ENCODE peak calls at places on chromosomes 11 and 22, in nine cellular contexts. One of them, this sample, is unnamed.
A peak's percentile ranks its signal among the peaks of the same experiment; 100 is the strongest.

GRCh38 chr22:19806213-19807160 is 45.9 kb downstream of the TBX1 start:
- DNase-seq in stimulated activated effector memory CD8-positive, alpha-beta T cell treated with anti-CD3 and anti-CD28 coated beads, Interleukin-12 subunit alpha, Interleukin-12 subunit beta, amount 100 ng/mL, for 72 hours: no peak
- DNase-seq in substantia nigra: no peak
- DNase-seq in heart right ventricle: peak; percentile 15
- DNase-seq in erythroblast: peak; percentile 10
- DNase-seq in H9: no peak
- DNase-seq in HCT116: peak; percentile 38
- DNase-seq in stimulated activated CD4-positive, alpha-beta T cell treated with anti-CD3 and anti-CD28 coated beads, Interleukin-2, amount 100 ng/mL, for 24 hours: no peak
- DNase-seq in chondrocyte: peak; percentile 79
- DNase-seq in this sample: no peak

GRCh38 chr11:46247664-46248063 is 29.8 kb upstream of the CREB3L1 start:
- DNase-seq in stimulated activated effector memory CD8-positive, alpha-beta T cell treated with anti-CD3 and anti-CD28 coated beads, Interleukin-12 subunit alpha, Interleukin-12 subunit beta, amount 100 ng/mL, for 72 hours: no peak
- DNase-seq in substantia nigra: no peak
- DNase-seq in heart right ventricle: no peak
- DNase-seq in erythroblast: peak; percentile 46
- DNase-seq in H9: peak; percentile 80
- DNase-seq in HCT116: peak; percentile 76
- DNase-seq in stimulated activated CD4-positive, alpha-beta T cell treated with anti-CD3 and anti-CD28 coated beads, Interleukin-2, amount 100 ng/mL, for 24 hours: peak; percentile 25
- DNase-seq in chondrocyte: no peak
- DNase-seq in this sample: no peak

GRCh38 chr11:1760351-1761109 is 3.2 kb downstream of the CTSD start:
- DNase-seq in stimulated activated effector memory CD8-positive, alpha-beta T cell treated with anti-CD3 and anti-CD28 coated beads, Interleukin-12 subunit alpha, Interleukin-12 subunit beta, amount 100 ng/mL, for 72 hours: no peak
- DNase-seq in substantia nigra: peak; percentile 91
- DNase-seq in heart right ventricle: peak; percentile 89
- DNase-seq in erythroblast: peak; percentile 36
- DNase-seq in H9: no peak
- DNase-seq in HCT116: no peak
- DNase-seq in stimulated activated CD4-positive, alpha-beta T cell treated with anti-CD3 and anti-CD28 coated beads, Interleukin-2, amount 100 ng/mL, for 24 hours: no peak
- DNase-seq in chondrocyte: peak; percentile 88
- DNase-seq in this sample: peak; percentile 72

GRCh38 chr11:73274722-73275380 is 2.7 kb downstream of the P2RY6 start:
- DNase-seq in stimulated activated effector memory CD8-positive, alpha-beta T cell treated with anti-CD3 and anti-CD28 coated beads, Interleukin-12 subunit alpha, Interleukin-12 subunit beta, amount 100 ng/mL, for 72 hours: no peak
- DNase-seq in substantia nigra: no peak
- DNase-seq in heart right ventricle: no peak
- DNase-seq in erythroblast: no peak
- DNase-seq in H9: peak; percentile 19
- DNase-seq in HCT116: no peak
- DNase-seq in stimulated activated CD4-positive, alpha-beta T cell treated with anti-CD3 and anti-CD28 coated beads, Interleukin-2, amount 100 ng/mL, for 24 hours: no peak
- DNase-seq in chondrocyte: no peak
- DNase-seq in this sample: no peak

GRCh38 chr22:20032407-20032991 is 11.6 kb downstream of the TANGO2 start:
- DNase-seq in stimulated activated effector memory CD8-positive, alpha-beta T cell treated with anti-CD3 and anti-CD28 coated beads, Interleukin-12 subunit alpha, Interleukin-12 subunit beta, amount 100 ng/mL, for 72 hours: no peak
- DNase-seq in substantia nigra: no peak
- DNase-seq in heart right ventricle: no peak
- DNase-seq in erythroblast: no peak
- DNase-seq in H9: no peak
- DNase-seq in HCT116: no peak
- DNase-seq in stimulated activated CD4-positive, alpha-beta T cell treated with anti-CD3 and anti-CD28 coated beads, Interleukin-2, amount 100 ng/mL, for 24 hours: no peak
- DNase-seq in chondrocyte: no peak
- DNase-seq in this sample: no peak

GRCh38 chr11:47185305-47186075 is 744 bp downstream of the PACSIN3 start:
- DNase-seq in stimulated activated effector memory CD8-positive, alpha-beta T cell treated with anti-CD3 and anti-CD28 coated beads, Interleukin-12 subunit alpha, Interleukin-12 subunit beta, amount 100 ng/mL, for 72 hours: no peak
- DNase-seq in substantia nigra: peak; percentile 70
- DNase-seq in heart right ventricle: peak; percentile 75
- DNase-seq in erythroblast: peak; percentile 27
- DNase-seq in H9: peak; percentile 96
- DNase-seq in HCT116: no peak
- DNase-seq in stimulated activated CD4-positive, alpha-beta T cell treated with anti-CD3 and anti-CD28 coated beads, Interleukin-2, amount 100 ng/mL, for 24 hours: peak; percentile 20
- DNase-seq in chondrocyte: no peak
- DNase-seq in this sample: no peak

GRCh38 chr11:80524330-80524729 is 1083.5 kb upstream of the TENM4 start:
- DNase-seq in stimulated activated effector memory CD8-positive, alpha-beta T cell treated with anti-CD3 and anti-CD28 coated beads, Interleukin-12 subunit alpha, Interleukin-12 subunit beta, amount 100 ng/mL, for 72 hours: no peak
- DNase-seq in substantia nigra: no peak
- DNase-seq in heart right ventricle: no peak
- DNase-seq in erythroblast: no peak
- DNase-seq in H9: no peak
- DNase-seq in HCT116: no peak
- DNase-seq in stimulated activated CD4-positive, alpha-beta T cell treated with anti-CD3 and anti-CD28 coated beads, Interleukin-2, amount 100 ng/mL, for 24 hours: no peak
- DNase-seq in chondrocyte: no peak
- DNase-seq in this sample: no peak

GRCh38 chr22:36238348-36239149 is 778 bp downstream of the APOL2 start:
- DNase-seq in stimulated activated effector memory CD8-positive, alpha-beta T cell treated with anti-CD3 and anti-CD28 coated beads, Interleukin-12 subunit alpha, Interleukin-12 subunit beta, amount 100 ng/mL, for 72 hours: no peak
- DNase-seq in substantia nigra: no peak
- DNase-seq in heart right ventricle: no peak
- DNase-seq in erythroblast: peak; percentile 76
- DNase-seq in H9: peak; percentile 18
- DNase-seq in HCT116: no peak
- DNase-seq in stimulated activated CD4-positive, alpha-beta T cell treated with anti-CD3 and anti-CD28 coated beads, Interleukin-2, amount 100 ng/mL, for 24 hours: no peak
- DNase-seq in chondrocyte: no peak
- DNase-seq in this sample: no peak

GRCh38 chr11:1346669-1347390 is 37.4 kb upstream of the TOLLIP start:
- DNase-seq in stimulated activated effector memory CD8-positive, alpha-beta T cell treated with anti-CD3 and anti-CD28 coated beads, Interleukin-12 subunit alpha, Interleukin-12 subunit beta, amount 100 ng/mL, for 72 hours: no peak
- DNase-seq in substantia nigra: no peak
- DNase-seq in heart right ventricle: no peak
- DNase-seq in erythroblast: no peak
- DNase-seq in H9: peak; percentile 16
- DNase-seq in HCT116: no peak
- DNase-seq in stimulated activated CD4-positive, alpha-beta T cell treated with anti-CD3 and anti-CD28 coated beads, Interleukin-2, amount 100 ng/mL, for 24 hours: no peak
- DNase-seq in chondrocyte: no peak
- DNase-seq in this sample: no peak

GRCh38 chr11:721913-722811 is 16.1 kb downstream of the EPS8L2 start:
- DNase-seq in stimulated activated effector memory CD8-positive, alpha-beta T cell treated with anti-CD3 and anti-CD28 coated beads, Interleukin-12 subunit alpha, Interleukin-12 subunit beta, amount 100 ng/mL, for 72 hours: no peak
- DNase-seq in substantia nigra: no peak
- DNase-seq in heart right ventricle: no peak
- DNase-seq in erythroblast: no peak
- DNase-seq in H9: peak; percentile 36
- DNase-seq in HCT116: no peak
- DNase-seq in stimulated activated CD4-positive, alpha-beta T cell treated with anti-CD3 and anti-CD28 coated beads, Interleukin-2, amount 100 ng/mL, for 24 hours: peak; percentile 57
- DNase-seq in chondrocyte: no peak
- DNase-seq in this sample: no peak

GRCh38 chr11:44775366-44776356 is 48.9 kb downstream of the TSPAN18 start:
- DNase-seq in stimulated activated effector memory CD8-positive, alpha-beta T cell treated with anti-CD3 and anti-CD28 coated beads, Interleukin-12 subunit alpha, Interleukin-12 subunit beta, amount 100 ng/mL, for 72 hours: peak; percentile 24
- DNase-seq in substantia nigra: no peak
- DNase-seq in heart right ventricle: peak; percentile 61
- DNase-seq in erythroblast: peak; percentile 80
- DNase-seq in H9: peak; percentile 85
- DNase-seq in HCT116: peak; percentile 69
- DNase-seq in stimulated activated CD4-positive, alpha-beta T cell treated with anti-CD3 and anti-CD28 coated beads, Interleukin-2, amount 100 ng/mL, for 24 hours: peak; percentile 74
- DNase-seq in chondrocyte: no peak
- DNase-seq in this sample: no peak

GRCh38 chr22:32839776-32840571 is 38.5 kb downstream of the TIMP3 start:
- DNase-seq in stimulated activated effector memory CD8-positive, alpha-beta T cell treated with anti-CD3 and anti-CD28 coated beads, Interleukin-12 subunit alpha, Interleukin-12 subunit beta, amount 100 ng/mL, for 72 hours: no peak
- DNase-seq in substantia nigra: no peak
- DNase-seq in heart right ventricle: no peak
- DNase-seq in erythroblast: peak; percentile 45
- DNase-seq in H9: no peak
- DNase-seq in HCT116: no peak
- DNase-seq in stimulated activated CD4-positive, alpha-beta T cell treated with anti-CD3 and anti-CD28 coated beads, Interleukin-2, amount 100 ng/mL, for 24 hours: no peak
- DNase-seq in chondrocyte: no peak
- DNase-seq in this sample: no peak

GRCh38 chr11:64545605-64546004 is 45.4 kb upstream of the SLC22A12 start:
- DNase-seq in stimulated activated effector memory CD8-positive, alpha-beta T cell treated with anti-CD3 and anti-CD28 coated beads, Interleukin-12 subunit alpha, Interleukin-12 subunit beta, amount 100 ng/mL, for 72 hours: no peak
- DNase-seq in substantia nigra: no peak
- DNase-seq in heart right ventricle: no peak
- DNase-seq in erythroblast: no peak
- DNase-seq in H9: no peak
- DNase-seq in HCT116: peak; percentile 69
- DNase-seq in stimulated activated CD4-positive, alpha-beta T cell treated with anti-CD3 and anti-CD28 coated beads, Interleukin-2, amount 100 ng/mL, for 24 hours: no peak
- DNase-seq in chondrocyte: no peak
- DNase-seq in this sample: peak; percentile 28

GRCh38 chr22:20956258-20957117 is 10.6 kb upstream of the AIFM3 start:
- DNase-seq in stimulated activated effector memory CD8-positive, alpha-beta T cell treated with anti-CD3 and anti-CD28 coated beads, Interleukin-12 subunit alpha, Interleukin-12 subunit beta, amount 100 ng/mL, for 72 hours: no peak
- DNase-seq in substantia nigra: no peak
- DNase-seq in heart right ventricle: no peak
- DNase-seq in erythroblast: peak; percentile 34
- DNase-seq in H9: peak; percentile 86
- DNase-seq in HCT116: peak; percentile 73
- DNase-seq in stimulated activated CD4-positive, alpha-beta T cell treated with anti-CD3 and anti-CD28 coated beads, Interleukin-2, amount 100 ng/mL, for 24 hours: no peak
- DNase-seq in chondrocyte: no peak
- DNase-seq in this sample: no peak

GRCh38 chr11:92685049-92685448 is 284.4 kb upstream of the MTNR1B start:
- DNase-seq in stimulated activated effector memory CD8-positive, alpha-beta T cell treated with anti-CD3 and anti-CD28 coated beads, Interleukin-12 subunit alpha, Interleukin-12 subunit beta, amount 100 ng/mL, for 72 hours: no peak
- DNase-seq in substantia nigra: no peak
- DNase-seq in heart right ventricle: no peak
- DNase-seq in erythroblast: no peak
- DNase-seq in H9: no peak
- DNase-seq in HCT116: no peak
- DNase-seq in stimulated activated CD4-positive, alpha-beta T cell treated with anti-CD3 and anti-CD28 coated beads, Interleukin-2, amount 100 ng/mL, for 24 hours: no peak
- DNase-seq in chondrocyte: no peak
- DNase-seq in this sample: no peak

GRCh38 chr11:117096140-117096972 is 1.9 kb downstream of the SIK3 start:
- DNase-seq in stimulated activated effector memory CD8-positive, alpha-beta T cell treated with anti-CD3 and anti-CD28 coated beads, Interleukin-12 subunit alpha, Interleukin-12 subunit beta, amount 100 ng/mL, for 72 hours: no peak
- DNase-seq in substantia nigra: peak; percentile 75
- DNase-seq in heart right ventricle: no peak
- DNase-seq in erythroblast: peak; percentile 74
- DNase-seq in H9: peak; percentile 70
- DNase-seq in HCT116: no peak
- DNase-seq in stimulated activated CD4-positive, alpha-beta T cell treated with anti-CD3 and anti-CD28 coated beads, Interleukin-2, amount 100 ng/mL, for 24 hours: peak; percentile 17
- DNase-seq in chondrocyte: no peak
- DNase-seq in this sample: no peak

GRCh38 chr22:47587861-47588582 is 825.6 kb downstream of the TBC1D22A start:
- DNase-seq in stimulated activated effector memory CD8-positive, alpha-beta T cell treated with anti-CD3 and anti-CD28 coated beads, Interleukin-12 subunit alpha, Interleukin-12 subunit beta, amount 100 ng/mL, for 72 hours: no peak
- DNase-seq in substantia nigra: no peak
- DNase-seq in heart right ventricle: no peak
- DNase-seq in erythroblast: no peak
- DNase-seq in H9: no peak
- DNase-seq in HCT116: no peak
- DNase-seq in stimulated activated CD4-positive, alpha-beta T cell treated with anti-CD3 and anti-CD28 coated beads, Interleukin-2, amount 100 ng/mL, for 24 hours: no peak
- DNase-seq in chondrocyte: peak; percentile 33
- DNase-seq in this sample: no peak

GRCh38 chr11:116513894-116514293 is 258.9 kb downstream of the BUD13 start:
- DNase-seq in stimulated activated effector memory CD8-positive, alpha-beta T cell treated with anti-CD3 and anti-CD28 coated beads, Interleukin-12 subunit alpha, Interleukin-12 subunit beta, amount 100 ng/mL, for 72 hours: no peak
- DNase-seq in substantia nigra: no peak
- DNase-seq in heart right ventricle: peak; percentile 18
- DNase-seq in erythroblast: peak; percentile 65
- DNase-seq in H9: peak; percentile 75
- DNase-seq in HCT116: peak; percentile 46
- DNase-seq in stimulated activated CD4-positive, alpha-beta T cell treated with anti-CD3 and anti-CD28 coated beads, Interleukin-2, amount 100 ng/mL, for 24 hours: peak; percentile 55
- DNase-seq in chondrocyte: no peak
- DNase-seq in this sample: peak; percentile 22

GRCh38 chr11:47127213-47127612 is 49.5 kb downstream of the ARFGAP2 start:
- DNase-seq in stimulated activated effector memory CD8-positive, alpha-beta T cell treated with anti-CD3 and anti-CD28 coated beads, Interleukin-12 subunit alpha, Interleukin-12 subunit beta, amount 100 ng/mL, for 72 hours: no peak
- DNase-seq in substantia nigra: no peak
- DNase-seq in heart right ventricle: no peak
- DNase-seq in erythroblast: no peak
- DNase-seq in H9: no peak
- DNase-seq in HCT116: no peak
- DNase-seq in stimulated activated CD4-positive, alpha-beta T cell treated with anti-CD3 and anti-CD28 coated beads, Interleukin-2, amount 100 ng/mL, for 24 hours: no peak
- DNase-seq in chondrocyte: no peak
- DNase-seq in this sample: no peak

GRCh38 chr11:6630632-6631291 is 11.5 kb upstream of the TPP1 start:
- DNase-seq in stimulated activated effector memory CD8-positive, alpha-beta T cell treated with anti-CD3 and anti-CD28 coated beads, Interleukin-12 subunit alpha, Interleukin-12 subunit beta, amount 100 ng/mL, for 72 hours: no peak
- DNase-seq in substantia nigra: no peak
- DNase-seq in heart right ventricle: no peak
- DNase-seq in erythroblast: no peak
- DNase-seq in H9: no peak
- DNase-seq in HCT116: no peak
- DNase-seq in stimulated activated CD4-positive, alpha-beta T cell treated with anti-CD3 and anti-CD28 coated beads, Interleukin-2, amount 100 ng/mL, for 24 hours: no peak
- DNase-seq in chondrocyte: no peak
- DNase-seq in this sample: no peak

GRCh38 chr22:24827305-24827704 is 21.3 kb downstream of the SGSM1 start:
- DNase-seq in stimulated activated effector memory CD8-positive, alpha-beta T cell treated with anti-CD3 and anti-CD28 coated beads, Interleukin-12 subunit alpha, Interleukin-12 subunit beta, amount 100 ng/mL, for 72 hours: no peak
- DNase-seq in substantia nigra: no peak
- DNase-seq in heart right ventricle: no peak
- DNase-seq in erythroblast: no peak
- DNase-seq in H9: no peak
- DNase-seq in HCT116: no peak
- DNase-seq in stimulated activated CD4-positive, alpha-beta T cell treated with anti-CD3 and anti-CD28 coated beads, Interleukin-2, amount 100 ng/mL, for 24 hours: no peak
- DNase-seq in chondrocyte: peak; percentile 77
- DNase-seq in this sample: no peak

GRCh38 chr11:83051760-83052671 is 19.7 kb downstream of the RAB30 start:
- DNase-seq in stimulated activated effector memory CD8-positive, alpha-beta T cell treated with anti-CD3 and anti-CD28 coated beads, Interleukin-12 subunit alpha, Interleukin-12 subunit beta, amount 100 ng/mL, for 72 hours: no peak
- DNase-seq in substantia nigra: peak; percentile 44
- DNase-seq in heart right ventricle: peak; percentile 49
- DNase-seq in erythroblast: no peak
- DNase-seq in H9: no peak
- DNase-seq in HCT116: no peak
- DNase-seq in stimulated activated CD4-positive, alpha-beta T cell treated with anti-CD3 and anti-CD28 coated beads, Interleukin-2, amount 100 ng/mL, for 24 hours: no peak
- DNase-seq in chondrocyte: no peak
- DNase-seq in this sample: peak; percentile 96

GRCh38 chr11:120137611-120138521 is at the start of gene TRIM29:
- DNase-seq in stimulated activated effector memory CD8-positive, alpha-beta T cell treated with anti-CD3 and anti-CD28 coated beads, Interleukin-12 subunit alpha, Interleukin-12 subunit beta, amount 100 ng/mL, for 72 hours: no peak
- DNase-seq in substantia nigra: no peak
- DNase-seq in heart right ventricle: no peak
- DNase-seq in erythroblast: no peak
- DNase-seq in H9: peak; percentile 43
- DNase-seq in HCT116: no peak
- DNase-seq in stimulated activated CD4-positive, alpha-beta T cell treated with anti-CD3 and anti-CD28 coated beads, Interleukin-2, amount 100 ng/mL, for 24 hours: no peak
- DNase-seq in chondrocyte: peak; percentile 89
- DNase-seq in this sample: no peak

GRCh38 chr22:19400881-19401280 is 30.7 kb downstream of the HIRA start:
- DNase-seq in stimulated activated effector memory CD8-positive, alpha-beta T cell treated with anti-CD3 and anti-CD28 coated beads, Interleukin-12 subunit alpha, Interleukin-12 subunit beta, amount 100 ng/mL, for 72 hours: no peak
- DNase-seq in substantia nigra: no peak
- DNase-seq in heart right ventricle: no peak
- DNase-seq in erythroblast: no peak
- DNase-seq in H9: no peak
- DNase-seq in HCT116: no peak
- DNase-seq in stimulated activated CD4-positive, alpha-beta T cell treated with anti-CD3 and anti-CD28 coated beads, Interleukin-2, amount 100 ng/mL, for 24 hours: no peak
- DNase-seq in chondrocyte: no peak
- DNase-seq in this sample: no peak

GRCh38 chr11:12160680-12161079 is 50.3 kb downstream of the MICAL2 start:
- DNase-seq in stimulated activated effector memory CD8-positive, alpha-beta T cell treated with anti-CD3 and anti-CD28 coated beads, Interleukin-12 subunit alpha, Interleukin-12 subunit beta, amount 100 ng/mL, for 72 hours: no peak
- DNase-seq in substantia nigra: no peak
- DNase-seq in heart right ventricle: no peak
- DNase-seq in erythroblast: no peak
- DNase-seq in H9: no peak
- DNase-seq in HCT116: no peak
- DNase-seq in stimulated activated CD4-positive, alpha-beta T cell treated with anti-CD3 and anti-CD28 coated beads, Interleukin-2, amount 100 ng/mL, for 24 hours: no peak
- DNase-seq in chondrocyte: no peak
- DNase-seq in this sample: no peak

GRCh38 chr11:133157180-133157579 is 375.1 kb downstream of the OPCML start:
- DNase-seq in stimulated activated effector memory CD8-positive, alpha-beta T cell treated with anti-CD3 and anti-CD28 coated beads, Interleukin-12 subunit alpha, Interleukin-12 subunit beta, amount 100 ng/mL, for 72 hours: no peak
- DNase-seq in substantia nigra: peak; percentile 17
- DNase-seq in heart right ventricle: peak; percentile 37
- DNase-seq in erythroblast: peak; percentile 49
- DNase-seq in H9: peak; percentile 72
- DNase-seq in HCT116: no peak
- DNase-seq in stimulated activated CD4-positive, alpha-beta T cell treated with anti-CD3 and anti-CD28 coated beads, Interleukin-2, amount 100 ng/mL, for 24 hours: no peak
- DNase-seq in chondrocyte: no peak
- DNase-seq in this sample: no peak